ENCODE peak calls at places on chromosomes 11 and 22, in five cellular contexts. E, Z, M, C and O are unnamed samples.

GRCh38 chr11:1466784-1467183 is 19.8 kb downstream of the MOB2 start:
- DNase-seq in C (no peak), M (no peak), Z (no peak), E (no peak), O (no peak)

GRCh38 chr11:10418259-10418949 is 36.7 kb upstream of the AMPD3 start:
- DNase-seq in E (no peak), C (no peak), M (no peak), Z (no peak), O (no peak)

GRCh38 chr11:2379471-2380174 is 2.5 kb downstream of the CD81 start:
- DNase-seq in C (no peak), M (no peak), Z (no peak), E (no peak), O (no peak)

GRCh38 chr22:48940266-48940987 is 887.2 kb downstream of the BRD1 start:
- DNase-seq in E (no peak), C (no peak), Z (peak), M (no peak), O (no peak)

GRCh38 chr11:112485280-112485679 is 224.6 kb upstream of the PLET1 start:
- DNase-seq in Z (no peak), M (no peak), C (no peak), E (no peak), O (no peak)

GRCh38 chr22:41801147-41801819 is 804 bp downstream of the CCDC134 start:
- DNase-seq in C (no peak), M (no peak), E (no peak), Z (no peak), O (no peak)

GRCh38 chr11:83480811-83481210 is 194.6 kb upstream of the CCDC90B start:
- DNase-seq in Z (no peak), E (no peak), M (no peak), C (no peak), O (no peak)

GRCh38 chr11:8691601-8692000 is 9.0 kb downstream of the RPL27A start:
- DNase-seq in Z (no peak), C (no peak), M (no peak), E (no peak), O (no peak)

GRCh38 chr22:28949788-28950187 is 66.4 kb downstream of the ZNRF3 start:
- DNase-seq in E (no peak), C (no peak), Z (no peak), M (no peak), O (no peak)

GRCh38 chr11:14894657-14895598 is 2.9 kb upstream of the CYP2R1 start:
- DNase-seq in E (no peak), C (no peak), M (no peak), Z (no peak), O (peak)

GRCh38 chr11:78689558-78690153 is 115.0 kb upstream of the NARS2 start:
- DNase-seq in E (no peak), M (no peak), Z (no peak), C (no peak), O (no peak)

GRCh38 chr11:94525933-94526332 is 13.7 kb downstream of the C11orf97 start:
- DNase-seq in M (no peak), C (no peak), E (no peak), Z (peak), O (no peak)

GRCh38 chr22:28710112-28710888 is 30.7 kb upstream of the TTC28 start:
- DNase-seq in E (no peak), Z (no peak), C (no peak), M (no peak), O (no peak)

GRCh38 chr22:46614070-46614931 is 5.9 kb upstream of the GRAMD4 start:
- DNase-seq in E (no peak), C (no peak), Z (no peak), M (no peak), O (no peak)

GRCh38 chr11:32328392-32328791 is 106.9 kb downstream of the WT1 start:
- DNase-seq in E (no peak), C (no peak), M (no peak), Z (no peak), O (no peak)